ENCODE peak calls at places on chromosomes 13 and 19, in eight cellular contexts. H is SK-N-SH, A is GM23338, Y is PC-3, V is MM.1S, Z is hepatocyte, G is neural progenitor cell, M is HCT116. X is an unnamed sample. For H3K4me1 and H4K20me1, the result is how much of the 10 kb centered on the place peaks cover.

GRCh38 chr13:47945738-47946137 is 55.3 kb downstream of the SUCLA2 start:
- DNase-seq in Z (peak), M (no peak), G (no peak), A (no peak), V (no peak), H (no peak), Y (no peak), X (no peak)

GRCh38 chr13:85993567-85993966 is 194.3 kb upstream of the SLITRK6 start:
- DNase-seq in Z (no peak), H (no peak), V (peak), M (no peak), Y (no peak), A (no peak), G (no peak), X (no peak)

GRCh38 chr19:55341191-55342043 is 1.7 kb downstream of the KMT5C start:
- DNase-seq in Z (peak), V (peak), M (peak), A (peak), Y (peak), G (peak), H (peak), X (peak)

GRCh38 chr13:93304868-93305613 is 78.4 kb downstream of the GPC6 start:
- DNase-seq in V (no peak), Y (no peak), G (no peak), H (peak), Z (no peak), A (peak), M (no peak), X (no peak)

GRCh38 chr19:610801-611505 is 21.3 kb downstream of the HCN2 start:
- DNase-seq in H (peak), M (no peak), G (no peak), Z (no peak), A (no peak), V (no peak), Y (no peak), X (peak)

GRCh38 chr13:31119966-31120733 is 41.6 kb downstream of the HSPH1 start:
- DNase-seq in V (no peak), Y (no peak), M (no peak), H (no peak), G (no peak), A (peak), Z (no peak), X (no peak)

GRCh38 chr19:51784922-51785690 is 9.9 kb upstream of the FPR3 start:
- DNase-seq in H (no peak), Z (no peak), M (no peak), G (no peak), V (no peak), Y (peak), A (peak), X (peak)

GRCh38 chr13:30394798-30395191 is 27.5 kb upstream of the UBE2L5 start:
- DNase-seq in M (no peak), A (no peak), Y (peak), Z (no peak), V (peak), G (no peak), H (no peak), X (peak)

GRCh38 chr13:76856141-76856571 is 30.0 kb downstream of the KCTD12 start:
- DNase-seq in Z (no peak), V (no peak), M (no peak), G (no peak), H (no peak), Y (peak), A (no peak), X (no peak)

GRCh38 chr13:33116321-33117010 is 100.2 kb downstream of the KL start:
- DNase-seq in M (no peak), A (no peak), Y (peak), G (no peak), H (no peak), Z (no peak), V (no peak), X (no peak)

GRCh38 chr13:40179421-40179820 is 487.0 kb downstream of the FOXO1 start:
- DNase-seq in G (no peak), H (no peak), M (no peak), Y (no peak), Z (no peak), V (no peak), A (no peak), X (no peak)

GRCh38 chr19:31220540-31220939 is 128.7 kb downstream of the TSHZ3 start:
- DNase-seq in A (peak), Z (no peak), H (no peak), V (no peak), Y (no peak), M (no peak), G (peak), X (peak)

GRCh38 chr19:14425696-14426138 is 6.6 kb upstream of the DDX39A start:
- DNase-seq in M (no peak), V (no peak), Z (no peak), G (no peak), H (no peak), Y (no peak), A (no peak), X (no peak)

GRCh38 chr13:30696278-30697176 is 38.8 kb upstream of the ALOX5AP start:
- DNase-seq in A (peak), Z (no peak), G (no peak), H (no peak), Y (no peak), M (no peak), V (peak), X (peak)

GRCh38 chr13:114096031-114096485 is 36.4 kb downstream of the RASA3 start:
- DNase-seq in Z (no peak), M (no peak), V (no peak), H (no peak), A (no peak), Y (no peak), G (no peak), X (no peak)

GRCh38 chr13:58190578-58190977 is 559.0 kb downstream of the PCDH17 start:
- DNase-seq in A (no peak), M (no peak), Y (no peak), Z (no peak), V (no peak), G (no peak), H (no peak), X (no peak)

GRCh38 chr13:59641261-59641660 is 522.5 kb downstream of the DIAPH3 start:
- DNase-seq in V (no peak), A (peak), M (no peak), G (peak), Y (peak), Z (no peak), H (no peak), X (no peak)

GRCh38 chr19:13459351-13459750 is 46.9 kb downstream of the CACNA1A start:
- DNase-seq in V (no peak), Z (no peak), A (peak), G (peak), Y (no peak), M (no peak), H (no peak), X (no peak)

GRCh38 chr19:18491995-18492953 is 29.6 kb downstream of the ELL start:
- DNase-seq in Z (no peak), M (no peak), H (no peak), V (no peak), Y (no peak), G (no peak), A (no peak), X (no peak)

GRCh38 chr19:18496167-18496979 is 25.5 kb downstream of the ELL start:
- DNase-seq in Z (no peak), A (no peak), M (no peak), Y (peak), H (no peak), V (peak), G (no peak), X (no peak)

GRCh38 chr19:18495204-18495911 is 26.5 kb downstream of the ELL start:
- DNase-seq in G (peak), Y (no peak), Z (no peak), M (no peak), V (no peak), H (peak), A (no peak), X (no peak)

GRCh38 chr19:18493440-18494266 is 28.2 kb downstream of the ELL start:
- DNase-seq in A (no peak), Y (no peak), Z (no peak), G (no peak), V (no peak), M (no peak), H (no peak), X (no peak)

GRCh38 chr19:18494267-18494607 is 27.6 kb downstream of the ELL start:
- DNase-seq in V (no peak), Z (no peak), Y (no peak), G (no peak), H (no peak), M (no peak), A (no peak), X (no peak)
- H3K4me1 ChIP-seq in V (under half), Z (under half), Y (under half), G (under half), H (half or more), M (under half), A (under half), X (under half)

DNA sequence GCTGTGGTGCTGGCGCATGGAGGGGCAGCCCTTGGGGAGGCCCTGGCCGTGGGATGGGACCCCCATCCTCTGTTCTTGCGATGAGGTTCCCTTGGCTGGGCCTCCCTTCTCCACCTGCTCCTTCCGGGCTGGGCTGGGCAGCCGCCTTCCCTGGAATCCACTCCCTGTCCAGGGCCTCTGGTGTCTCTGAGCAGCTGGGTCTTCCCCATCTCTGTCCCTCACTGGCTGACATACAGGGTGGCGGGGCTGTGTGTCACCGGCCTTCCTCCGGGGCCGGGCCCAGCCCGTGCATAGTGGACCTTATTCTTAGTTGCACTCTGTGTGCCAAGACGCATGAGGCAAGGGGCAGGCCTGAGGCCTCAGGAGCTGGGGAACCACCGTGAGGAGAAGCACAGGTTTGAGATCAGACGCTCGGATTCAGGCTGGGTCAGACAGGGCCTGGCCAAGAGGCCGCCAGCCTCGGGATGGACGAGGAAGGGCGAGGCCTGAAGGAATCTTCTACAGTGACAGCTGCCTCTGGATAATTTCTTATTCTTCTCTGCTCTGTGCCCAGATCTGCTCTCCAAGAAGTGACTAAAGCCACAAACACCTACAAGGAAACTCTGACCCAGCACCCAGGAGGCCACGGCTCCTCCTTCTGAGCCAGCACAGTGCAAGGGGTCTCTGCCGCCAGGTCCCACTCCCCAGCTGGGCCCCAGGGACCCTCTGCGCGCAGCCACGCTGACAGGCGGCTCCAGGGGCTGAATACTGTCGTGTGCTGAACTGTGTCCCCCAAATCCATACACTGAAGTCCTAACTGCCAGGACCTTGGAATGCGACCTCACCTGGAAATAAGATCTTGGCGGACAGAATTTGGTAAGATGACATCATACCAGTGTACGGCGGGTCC is 11.0 kb downstream of the SGTA start:
- DNase-seq in M (no peak), A (no peak), Z (no peak), Y (no peak), H (no peak), V (no peak), G (no peak), X (no peak)
- H4K20me1 ChIP-seq in M (under half), A (under half), Z (half or more), Y (under half), H (half or more), V (under half), G (half or more), X (under half)

GRCh38 chr13:25885418-25885817 is 166.4 kb downstream of the SHISA2 start:
- DNase-seq in V (no peak), Z (no peak), H (peak), G (no peak), M (no peak), Y (no peak), A (no peak), X (no peak)

GRCh38 chr13:25887962-25888655 is 163.7 kb downstream of the SHISA2 start:
- DNase-seq in Y (no peak), Z (no peak), A (no peak), V (no peak), H (no peak), G (no peak), M (no peak), X (no peak)

GRCh38 chr13:25886438-25887214 is 165.2 kb downstream of the SHISA2 start:
- DNase-seq in Y (peak), Z (peak), A (no peak), H (no peak), V (no peak), G (no peak), M (no peak), X (no peak)

GRCh38 chr13:25890671-25891212 is 161.1 kb downstream of the SHISA2 start:
- DNase-seq in M (no peak), A (no peak), Z (no peak), V (no peak), G (no peak), H (no peak), Y (no peak), X (no peak)
- TF ChIP-seq EZH2phosphoT487 in M (no peak), A (no peak), Z (no peak), V (no peak), G (no peak), H (no peak), Y (no peak), X (no peak)

DNA sequence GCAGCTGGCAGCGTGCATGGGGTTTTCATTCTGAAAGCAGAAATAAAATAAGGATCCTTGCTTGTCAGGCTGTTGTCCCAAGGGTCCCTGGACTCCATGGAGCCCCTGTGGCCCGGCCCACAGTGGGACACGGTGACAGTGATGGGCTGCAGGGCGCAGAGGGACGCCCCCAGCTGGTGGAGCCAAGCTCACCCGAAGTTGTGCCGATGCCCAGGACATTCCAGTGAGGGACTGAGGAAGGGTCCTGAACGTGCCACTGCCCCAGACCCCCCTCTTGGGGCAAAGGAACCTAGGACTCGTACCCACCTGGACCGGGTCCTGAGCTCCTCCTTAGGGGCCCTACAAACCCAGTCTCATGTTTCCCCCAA is 35.0 kb downstream of the MYO9B start:
- DNase-seq in M (no peak), Z (no peak), H (no peak), Y (no peak), A (no peak), G (no peak), V (no peak), X (no peak)
- H3K4me1 ChIP-seq in M (under half), Z (under half), H (under half), Y (under half), A (under half), G (under half), V (under half), X (under half)

GRCh38 chr19:39417463-39418181 is 5.2 kb downstream of the PLEKHG2 start:
- DNase-seq in M (no peak), H (no peak), G (no peak), Y (no peak), A (no peak), V (no peak), Z (no peak), X (no peak)

GRCh38 chr19:39415111-39416046 is 2.9 kb downstream of the PLEKHG2 start:
- DNase-seq in A (peak), G (no peak), M (no peak), Y (no peak), V (no peak), H (no peak), Z (no peak), X (no peak)

GRCh38 chr19:39413903-39414608 is 1.6 kb downstream of the PLEKHG2 start:
- DNase-seq in H (peak), A (peak), M (no peak), Z (peak), G (peak), Y (no peak), V (no peak), X (no peak)

GRCh38 chr19:39416626-39417120 is 4.2 kb downstream of the PLEKHG2 start:
- DNase-seq in V (no peak), Z (no peak), H (no peak), Y (no peak), A (no peak), G (peak), M (no peak), X (no peak)

GRCh38 chr19:39416152-39416551 is 3.7 kb downstream of the PLEKHG2 start:
- DNase-seq in Z (no peak), V (no peak), M (no peak), H (no peak), G (no peak), A (no peak), Y (no peak), X (no peak)
- H4K20me1 ChIP-seq in Z (under half), V (under half), M (under half), H (under half), G (under half), A (under half), Y (under half), X (under half)

DNA sequence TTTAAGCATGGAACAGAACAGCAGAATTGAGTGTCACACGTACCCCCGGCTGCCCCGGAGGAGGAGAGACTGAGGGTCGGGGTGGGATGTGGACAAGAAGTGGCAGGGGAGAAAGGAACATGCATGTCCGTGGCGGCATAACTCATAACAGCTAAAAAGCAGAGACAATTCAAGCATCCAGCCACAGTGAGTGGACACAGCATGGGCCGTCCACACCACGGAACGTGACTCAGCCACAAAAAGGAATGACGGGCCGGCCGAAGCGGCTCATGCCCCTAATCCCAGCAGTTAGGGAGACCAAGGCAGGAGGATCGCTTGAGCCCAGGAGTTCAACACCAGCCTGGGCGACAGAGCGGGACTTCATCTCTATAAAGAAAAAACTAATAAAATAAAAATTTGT is 7.6 kb downstream of the DOHH start:
- DNase-seq in M (no peak), H (no peak), Z (no peak), V (no peak), A (no peak), Y (no peak), G (no peak), X (no peak)
- TF ChIP-seq EZH2phosphoT487 in M (no peak), H (no peak), Z (no peak), V (no peak), A (no peak), Y (no peak), G (no peak), X (no peak)